ENCODE peak calls at places on chromosome 14, in seven cellular contexts. One of them, this sample, is unnamed.

GRCh38 chr14:35113308-35113950 is 8.4 kb downstream of the PPP2R3C start:
- DNase-seq in Daoy: no peak
- DNase-seq in nephron progenitor cell: no peak
- DNase-seq in activated CD4-positive, alpha-beta T cell treated with anti-CD3 and anti-CD28 coated beads, Interleukin-2, amount 50 U/mL, for 1 hour: no peak
- DNase-seq in midbrain: no peak
- DNase-seq in T-helper 2 cell: no peak
- DNase-seq in substantia nigra: no peak
- DNase-seq in this sample: no peak

GRCh38 chr14:22095845-22096510 is 422.4 kb upstream of the OR4E1 start:
- DNase-seq in activated CD4-positive, alpha-beta T cell treated with anti-CD3 and anti-CD28 coated beads, Interleukin-2, amount 50 U/mL, for 1 hour: peak; percentile 16
- DNase-seq in T-helper 2 cell: peak; percentile 83
- DNase-seq in nephron progenitor cell: no peak
- DNase-seq in Daoy: no peak
- DNase-seq in midbrain: no peak
- DNase-seq in substantia nigra: no peak
- DNase-seq in this sample: no peak

GRCh38 chr14:69288001-69288771 is 28.2 kb downstream of the GALNT16 start:
- DNase-seq in midbrain: peak; percentile 62
- DNase-seq in substantia nigra: peak; percentile 52
- DNase-seq in nephron progenitor cell: peak; percentile 23
- DNase-seq in activated CD4-positive, alpha-beta T cell treated with anti-CD3 and anti-CD28 coated beads, Interleukin-2, amount 50 U/mL, for 1 hour: no peak
- DNase-seq in T-helper 2 cell: no peak
- DNase-seq in Daoy: no peak
- DNase-seq in this sample: no peak

GRCh38 chr14:93301821-93302447 is 30.9 kb downstream of the BTBD7 start:
- DNase-seq in activated CD4-positive, alpha-beta T cell treated with anti-CD3 and anti-CD28 coated beads, Interleukin-2, amount 50 U/mL, for 1 hour: no peak
- DNase-seq in substantia nigra: no peak
- DNase-seq in midbrain: no peak
- DNase-seq in nephron progenitor cell: no peak
- DNase-seq in Daoy: peak; percentile 30
- DNase-seq in T-helper 2 cell: no peak
- DNase-seq in this sample: no peak

GRCh38 chr14:85867450-85867849 is 337.5 kb downstream of the FLRT2 start:
- DNase-seq in T-helper 2 cell: peak; percentile 3
- DNase-seq in midbrain: no peak
- DNase-seq in nephron progenitor cell: no peak
- DNase-seq in Daoy: peak; percentile 20
- DNase-seq in substantia nigra: no peak
- DNase-seq in activated CD4-positive, alpha-beta T cell treated with anti-CD3 and anti-CD28 coated beads, Interleukin-2, amount 50 U/mL, for 1 hour: no peak
- DNase-seq in this sample: no peak

GRCh38 chr14:105945891-105946290 is 419.5 kb downstream of the TMEM121 start:
- DNase-seq in midbrain: no peak
- DNase-seq in Daoy: no peak
- DNase-seq in activated CD4-positive, alpha-beta T cell treated with anti-CD3 and anti-CD28 coated beads, Interleukin-2, amount 50 U/mL, for 1 hour: peak; percentile 17
- DNase-seq in nephron progenitor cell: no peak
- DNase-seq in T-helper 2 cell: peak; percentile 20
- DNase-seq in substantia nigra: no peak
- DNase-seq in this sample: no peak

GRCh38 chr14:63897706-63898105 is 44.9 kb downstream of the SYNE2 start:
- DNase-seq in activated CD4-positive, alpha-beta T cell treated with anti-CD3 and anti-CD28 coated beads, Interleukin-2, amount 50 U/mL, for 1 hour: no peak
- DNase-seq in T-helper 2 cell: no peak
- DNase-seq in midbrain: no peak
- DNase-seq in nephron progenitor cell: no peak
- DNase-seq in substantia nigra: no peak
- DNase-seq in Daoy: no peak
- DNase-seq in this sample: no peak

GRCh38 chr14:51654549-51654879 is 2.8 kb downstream of the FRMD6 start:
- DNase-seq in Daoy: no peak
- DNase-seq in midbrain: no peak
- DNase-seq in activated CD4-positive, alpha-beta T cell treated with anti-CD3 and anti-CD28 coated beads, Interleukin-2, amount 50 U/mL, for 1 hour: no peak
- DNase-seq in T-helper 2 cell: no peak
- DNase-seq in nephron progenitor cell: no peak
- DNase-seq in substantia nigra: no peak
- DNase-seq in this sample: no peak

GRCh38 chr14:75258079-75258802 is 20.4 kb upstream of the FOS start:
- DNase-seq in Daoy: no peak
- DNase-seq in activated CD4-positive, alpha-beta T cell treated with anti-CD3 and anti-CD28 coated beads, Interleukin-2, amount 50 U/mL, for 1 hour: no peak
- DNase-seq in T-helper 2 cell: no peak
- DNase-seq in midbrain: no peak
- DNase-seq in substantia nigra: no peak
- DNase-seq in nephron progenitor cell: no peak
- DNase-seq in this sample: peak; percentile 64

GRCh38 chr14:69712637-69713088 is 54.3 kb upstream of the SRSF5 start:
- DNase-seq in substantia nigra: peak; percentile 9
- DNase-seq in Daoy: no peak
- DNase-seq in T-helper 2 cell: peak; percentile 39
- DNase-seq in activated CD4-positive, alpha-beta T cell treated with anti-CD3 and anti-CD28 coated beads, Interleukin-2, amount 50 U/mL, for 1 hour: no peak
- DNase-seq in midbrain: no peak
- DNase-seq in nephron progenitor cell: peak; percentile 43
- DNase-seq in this sample: peak; percentile 89

GRCh38 chr14:68449565-68450295 is 343.1 kb downstream of the ZFP36L1 start:
- DNase-seq in substantia nigra: no peak
- DNase-seq in nephron progenitor cell: peak; percentile 36
- DNase-seq in midbrain: no peak
- DNase-seq in activated CD4-positive, alpha-beta T cell treated with anti-CD3 and anti-CD28 coated beads, Interleukin-2, amount 50 U/mL, for 1 hour: no peak
- DNase-seq in T-helper 2 cell: no peak
- DNase-seq in Daoy: no peak
- DNase-seq in this sample: no peak

GRCh38 chr14:32224731-32225377 is 21.8 kb upstream of the RNU6-8 start:
- DNase-seq in midbrain: no peak
- DNase-seq in substantia nigra: no peak
- DNase-seq in T-helper 2 cell: peak; percentile 12
- DNase-seq in Daoy: peak; percentile 86
- DNase-seq in nephron progenitor cell: no peak
- DNase-seq in activated CD4-positive, alpha-beta T cell treated with anti-CD3 and anti-CD28 coated beads, Interleukin-2, amount 50 U/mL, for 1 hour: no peak
- DNase-seq in this sample: no peak

GRCh38 chr14:96722751-96723150 is 74.4 kb upstream of the VRK1 start:
- DNase-seq in T-helper 2 cell: no peak
- DNase-seq in midbrain: no peak
- DNase-seq in Daoy: no peak
- DNase-seq in nephron progenitor cell: no peak
- DNase-seq in activated CD4-positive, alpha-beta T cell treated with anti-CD3 and anti-CD28 coated beads, Interleukin-2, amount 50 U/mL, for 1 hour: no peak
- DNase-seq in substantia nigra: no peak
- DNase-seq in this sample: no peak

GRCh38 chr14:69994002-69994401 is 114.8 kb downstream of the SMOC1 start:
- DNase-seq in activated CD4-positive, alpha-beta T cell treated with anti-CD3 and anti-CD28 coated beads, Interleukin-2, amount 50 U/mL, for 1 hour: no peak
- DNase-seq in T-helper 2 cell: no peak
- DNase-seq in nephron progenitor cell: no peak
- DNase-seq in Daoy: no peak
- DNase-seq in midbrain: no peak
- DNase-seq in substantia nigra: no peak
- DNase-seq in this sample: no peak

GRCh38 chr14:61462566-61463195 is 141.3 kb downstream of the PRKCH start:
- DNase-seq in activated CD4-positive, alpha-beta T cell treated with anti-CD3 and anti-CD28 coated beads, Interleukin-2, amount 50 U/mL, for 1 hour: no peak
- DNase-seq in nephron progenitor cell: no peak
- DNase-seq in T-helper 2 cell: no peak
- DNase-seq in substantia nigra: no peak
- DNase-seq in midbrain: no peak
- DNase-seq in Daoy: peak; percentile 91
- DNase-seq in this sample: no peak

GRCh38 chr14:104096751-104097700 is 11.5 kb downstream of the ASPG start:
- DNase-seq in substantia nigra: no peak
- DNase-seq in Daoy: no peak
- DNase-seq in T-helper 2 cell: no peak
- DNase-seq in activated CD4-positive, alpha-beta T cell treated with anti-CD3 and anti-CD28 coated beads, Interleukin-2, amount 50 U/mL, for 1 hour: no peak
- DNase-seq in nephron progenitor cell: peak; percentile 34
- DNase-seq in midbrain: no peak
- DNase-seq in this sample: peak; percentile 61

GRCh38 chr14:26332966-26333365 is 264.9 kb downstream of the NOVA1 start:
- DNase-seq in activated CD4-positive, alpha-beta T cell treated with anti-CD3 and anti-CD28 coated beads, Interleukin-2, amount 50 U/mL, for 1 hour: no peak
- DNase-seq in nephron progenitor cell: no peak
- DNase-seq in substantia nigra: no peak
- DNase-seq in T-helper 2 cell: no peak
- DNase-seq in Daoy: peak; percentile 35
- DNase-seq in midbrain: no peak
- DNase-seq in this sample: no peak

GRCh38 chr14:92472860-92473259 is 40.7 kb upstream of the RIN3 start:
- DNase-seq in T-helper 2 cell: no peak
- DNase-seq in activated CD4-positive, alpha-beta T cell treated with anti-CD3 and anti-CD28 coated beads, Interleukin-2, amount 50 U/mL, for 1 hour: no peak
- DNase-seq in nephron progenitor cell: no peak
- DNase-seq in midbrain: no peak
- DNase-seq in Daoy: no peak
- DNase-seq in substantia nigra: no peak
- DNase-seq in this sample: no peak

GRCh38 chr14:101174980-101175606 is 271.6 kb upstream of the RTL1 start:
- DNase-seq in midbrain: no peak
- DNase-seq in T-helper 2 cell: no peak
- DNase-seq in activated CD4-positive, alpha-beta T cell treated with anti-CD3 and anti-CD28 coated beads, Interleukin-2, amount 50 U/mL, for 1 hour: no peak
- DNase-seq in nephron progenitor cell: no peak
- DNase-seq in substantia nigra: no peak
- DNase-seq in Daoy: no peak
- DNase-seq in this sample: peak; percentile 66

GRCh38 chr14:27739657-27740156 is 1026.9 kb upstream of the FOXG1 start:
- DNase-seq in midbrain: no peak
- DNase-seq in T-helper 2 cell: no peak
- DNase-seq in substantia nigra: no peak
- DNase-seq in nephron progenitor cell: no peak
- DNase-seq in activated CD4-positive, alpha-beta T cell treated with anti-CD3 and anti-CD28 coated beads, Interleukin-2, amount 50 U/mL, for 1 hour: no peak
- DNase-seq in Daoy: no peak
- DNase-seq in this sample: no peak

GRCh38 chr14:99860219-99860618 is 67.0 kb downstream of the EML1 start:
- DNase-seq in Daoy: no peak
- DNase-seq in substantia nigra: no peak
- DNase-seq in activated CD4-positive, alpha-beta T cell treated with anti-CD3 and anti-CD28 coated beads, Interleukin-2, amount 50 U/mL, for 1 hour: no peak
- DNase-seq in nephron progenitor cell: no peak
- DNase-seq in midbrain: no peak
- DNase-seq in T-helper 2 cell: no peak
- DNase-seq in this sample: no peak

GRCh38 chr14:99512571-99513182 is 31.5 kb downstream of the CCNK start:
- DNase-seq in Daoy: no peak
- DNase-seq in activated CD4-positive, alpha-beta T cell treated with anti-CD3 and anti-CD28 coated beads, Interleukin-2, amount 50 U/mL, for 1 hour: no peak
- DNase-seq in midbrain: no peak
- DNase-seq in nephron progenitor cell: no peak
- DNase-seq in T-helper 2 cell: no peak
- DNase-seq in substantia nigra: no peak
- DNase-seq in this sample: no peak

GRCh38 chr14:23071975-23072539 is 14.7 kb upstream of the CDH24 start:
- DNase-seq in midbrain: no peak
- DNase-seq in Daoy: no peak
- DNase-seq in activated CD4-positive, alpha-beta T cell treated with anti-CD3 and anti-CD28 coated beads, Interleukin-2, amount 50 U/mL, for 1 hour: no peak
- DNase-seq in substantia nigra: no peak
- DNase-seq in T-helper 2 cell: no peak
- DNase-seq in nephron progenitor cell: no peak
- DNase-seq in this sample: no peak

GRCh38 chr14:99708449-99708848 is 24.4 kb downstream of the CYP46A1 start:
- DNase-seq in nephron progenitor cell: no peak
- DNase-seq in substantia nigra: no peak
- DNase-seq in midbrain: no peak
- DNase-seq in activated CD4-positive, alpha-beta T cell treated with anti-CD3 and anti-CD28 coated beads, Interleukin-2, amount 50 U/mL, for 1 hour: no peak
- DNase-seq in T-helper 2 cell: no peak
- DNase-seq in Daoy: no peak
- DNase-seq in this sample: no peak

GRCh38 chr14:89429206-89430091 is 12.4 kb upstream of the FOXN3 start:
- DNase-seq in T-helper 2 cell: peak; percentile 83
- DNase-seq in nephron progenitor cell: peak; percentile 10
- DNase-seq in Daoy: peak; percentile 65
- DNase-seq in activated CD4-positive, alpha-beta T cell treated with anti-CD3 and anti-CD28 coated beads, Interleukin-2, amount 50 U/mL, for 1 hour: no peak
- DNase-seq in substantia nigra: peak; percentile 16
- DNase-seq in midbrain: peak; percentile 43
- DNase-seq in this sample: no peak

GRCh38 chr14:103854017-103854808 is 6.8 kb upstream of the PPP1R13B start:
- DNase-seq in T-helper 2 cell: no peak
- DNase-seq in substantia nigra: no peak
- DNase-seq in midbrain: no peak
- DNase-seq in Daoy: no peak
- DNase-seq in activated CD4-positive, alpha-beta T cell treated with anti-CD3 and anti-CD28 coated beads, Interleukin-2, amount 50 U/mL, for 1 hour: no peak
- DNase-seq in nephron progenitor cell: no peak
- DNase-seq in this sample: no peak

GRCh38 chr14:26233126-26233525 is 364.7 kb downstream of the NOVA1 start:
- DNase-seq in substantia nigra: no peak
- DNase-seq in midbrain: no peak
- DNase-seq in activated CD4-positive, alpha-beta T cell treated with anti-CD3 and anti-CD28 coated beads, Interleukin-2, amount 50 U/mL, for 1 hour: no peak
- DNase-seq in T-helper 2 cell: no peak
- DNase-seq in nephron progenitor cell: no peak
- DNase-seq in Daoy: no peak
- DNase-seq in this sample: no peak

GRCh38 chr14:31336646-31337045 is 83.7 kb downstream of the HEATR5A start:
- DNase-seq in nephron progenitor cell: no peak
- DNase-seq in Daoy: no peak
- DNase-seq in activated CD4-positive, alpha-beta T cell treated with anti-CD3 and anti-CD28 coated beads, Interleukin-2, amount 50 U/mL, for 1 hour: no peak
- DNase-seq in substantia nigra: no peak
- DNase-seq in midbrain: no peak
- DNase-seq in T-helper 2 cell: no peak
- DNase-seq in this sample: no peak

GRCh38 chr14:76647699-76648298 is 113.5 kb upstream of the VASH1 start:
- DNase-seq in Daoy: peak; percentile 66
- DNase-seq in T-helper 2 cell: peak; percentile 39
- DNase-seq in activated CD4-positive, alpha-beta T cell treated with anti-CD3 and anti-CD28 coated beads, Interleukin-2, amount 50 U/mL, for 1 hour: no peak
- DNase-seq in midbrain: peak; percentile 17
- DNase-seq in nephron progenitor cell: peak; percentile 35
- DNase-seq in substantia nigra: no peak
- DNase-seq in this sample: no peak

GRCh38 chr14:70514168-70515069 is 20.4 kb downstream of the ADAM20 start:
- DNase-seq in T-helper 2 cell: peak; percentile 87
- DNase-seq in Daoy: no peak
- DNase-seq in nephron progenitor cell: no peak
- DNase-seq in midbrain: no peak
- DNase-seq in activated CD4-positive, alpha-beta T cell treated with anti-CD3 and anti-CD28 coated beads, Interleukin-2, amount 50 U/mL, for 1 hour: no peak
- DNase-seq in substantia nigra: no peak
- DNase-seq in this sample: no peak

GRCh38 chr14:55710506-55711041 is 130.6 kb downstream of the KTN1 start:
- DNase-seq in Daoy: no peak
- DNase-seq in nephron progenitor cell: no peak
- DNase-seq in activated CD4-positive, alpha-beta T cell treated with anti-CD3 and anti-CD28 coated beads, Interleukin-2, amount 50 U/mL, for 1 hour: no peak
- DNase-seq in T-helper 2 cell: no peak
- DNase-seq in midbrain: no peak
- DNase-seq in substantia nigra: no peak
- DNase-seq in this sample: no peak

GRCh38 chr14:60250318-60251035 is 1.5 kb downstream of the PPM1A start:
- DNase-seq in T-helper 2 cell: no peak
- DNase-seq in Daoy: peak; percentile 53
- DNase-seq in nephron progenitor cell: peak; percentile 31
- DNase-seq in activated CD4-positive, alpha-beta T cell treated with anti-CD3 and anti-CD28 coated beads, Interleukin-2, amount 50 U/mL, for 1 hour: no peak
- DNase-seq in midbrain: peak; percentile 22
- DNase-seq in substantia nigra: no peak
- DNase-seq in this sample: no peak

GRCh38 chr14:54200726-54201125 is 196.1 kb upstream of the CDKN3 start:
- DNase-seq in activated CD4-positive, alpha-beta T cell treated with anti-CD3 and anti-CD28 coated beads, Interleukin-2, amount 50 U/mL, for 1 hour: no peak
- DNase-seq in Daoy: no peak
- DNase-seq in nephron progenitor cell: no peak
- DNase-seq in substantia nigra: no peak
- DNase-seq in T-helper 2 cell: no peak
- DNase-seq in midbrain: no peak
- DNase-seq in this sample: no peak